ENCODE peak calls at places on chromosomes 13 and 19, in seven cellular contexts. One of them, this sample, is unnamed.

GRCh38 chr19:3950871-3951861 is 18.3 kb downstream of the NMRK2 start:
- DNase-seq in AG09319: no peak
- DNase-seq in astrocyte: no peak
- DNase-seq in fibroblast of pulmonary artery: no peak
- DNase-seq in neural progenitor cell: no peak
- DNase-seq in neural crest cell: no peak
- DNase-seq in GM20000: peak
- DNase-seq in this sample: no peak

GRCh38 chr19:35708391-35708790 is 4.0 kb downstream of the ZBTB32 start:
- DNase-seq in AG09319: no peak
- DNase-seq in astrocyte: no peak
- DNase-seq in fibroblast of pulmonary artery: no peak
- DNase-seq in neural progenitor cell: no peak
- DNase-seq in neural crest cell: no peak
- DNase-seq in GM20000: no peak
- DNase-seq in this sample: no peak

GRCh38 chr13:51803018-51803417 is 945 bp downstream of the DHRS12 start:
- DNase-seq in AG09319: no peak
- DNase-seq in astrocyte: no peak
- DNase-seq in fibroblast of pulmonary artery: no peak
- DNase-seq in neural progenitor cell: peak
- DNase-seq in neural crest cell: no peak
- DNase-seq in GM20000: no peak
- DNase-seq in this sample: no peak

GRCh38 chr19:30743702-30744101 is 371.5 kb downstream of the ZNF536 start:
- DNase-seq in AG09319: no peak
- DNase-seq in astrocyte: no peak
- DNase-seq in fibroblast of pulmonary artery: no peak
- DNase-seq in neural progenitor cell: no peak
- DNase-seq in neural crest cell: no peak
- DNase-seq in GM20000: no peak
- DNase-seq in this sample: no peak

GRCh38 chr13:99403458-99403971 is 96.3 kb upstream of the GPR183 start:
- DNase-seq in AG09319: no peak
- DNase-seq in astrocyte: no peak
- DNase-seq in fibroblast of pulmonary artery: no peak
- DNase-seq in neural progenitor cell: no peak
- DNase-seq in neural crest cell: no peak
- DNase-seq in GM20000: no peak
- DNase-seq in this sample: no peak

GRCh38 chr13:100423375-100423774 is 165.2 kb downstream of the GGACT start:
- DNase-seq in AG09319: no peak
- DNase-seq in astrocyte: no peak
- DNase-seq in fibroblast of pulmonary artery: peak
- DNase-seq in neural progenitor cell: no peak
- DNase-seq in neural crest cell: no peak
- DNase-seq in GM20000: no peak
- DNase-seq in this sample: no peak

GRCh38 chr13:49635599-49636433 is 7.5 kb downstream of the ARL11 start:
- DNase-seq in AG09319: no peak
- DNase-seq in astrocyte: peak
- DNase-seq in fibroblast of pulmonary artery: peak
- DNase-seq in neural progenitor cell: no peak
- DNase-seq in neural crest cell: no peak
- DNase-seq in GM20000: peak
- DNase-seq in this sample: no peak

GRCh38 chr13:48158290-48158689 is 63.4 kb upstream of the MED4 start:
- DNase-seq in AG09319: no peak
- DNase-seq in astrocyte: no peak
- DNase-seq in fibroblast of pulmonary artery: no peak
- DNase-seq in neural progenitor cell: no peak
- DNase-seq in neural crest cell: no peak
- DNase-seq in GM20000: no peak
- DNase-seq in this sample: no peak

GRCh38 chr13:72864142-72865035 is 82.5 kb downstream of the PIBF1 start:
- DNase-seq in AG09319: no peak
- DNase-seq in astrocyte: peak
- DNase-seq in fibroblast of pulmonary artery: no peak
- DNase-seq in neural progenitor cell: no peak
- DNase-seq in neural crest cell: no peak
- DNase-seq in GM20000: peak
- DNase-seq in this sample: no peak

GRCh38 chr13:30982911-30983310 is 50.5 kb downstream of the TEX26 start:
- DNase-seq in AG09319: no peak
- DNase-seq in astrocyte: no peak
- DNase-seq in fibroblast of pulmonary artery: no peak
- DNase-seq in neural progenitor cell: no peak
- DNase-seq in neural crest cell: no peak
- DNase-seq in GM20000: no peak
- DNase-seq in this sample: no peak

GRCh38 chr13:113936166-113936565 is 37.7 kb downstream of the C13orf46 start:
- DNase-seq in AG09319: no peak
- DNase-seq in astrocyte: no peak
- DNase-seq in fibroblast of pulmonary artery: no peak
- DNase-seq in neural progenitor cell: no peak
- DNase-seq in neural crest cell: no peak
- DNase-seq in GM20000: no peak
- DNase-seq in this sample: no peak

GRCh38 chr19:5006201-5006600 is 37.3 kb downstream of the KDM4B start:
- DNase-seq in AG09319: no peak
- DNase-seq in astrocyte: no peak
- DNase-seq in fibroblast of pulmonary artery: peak
- DNase-seq in neural progenitor cell: no peak
- DNase-seq in neural crest cell: no peak
- DNase-seq in GM20000: no peak
- DNase-seq in this sample: no peak

DNA sequence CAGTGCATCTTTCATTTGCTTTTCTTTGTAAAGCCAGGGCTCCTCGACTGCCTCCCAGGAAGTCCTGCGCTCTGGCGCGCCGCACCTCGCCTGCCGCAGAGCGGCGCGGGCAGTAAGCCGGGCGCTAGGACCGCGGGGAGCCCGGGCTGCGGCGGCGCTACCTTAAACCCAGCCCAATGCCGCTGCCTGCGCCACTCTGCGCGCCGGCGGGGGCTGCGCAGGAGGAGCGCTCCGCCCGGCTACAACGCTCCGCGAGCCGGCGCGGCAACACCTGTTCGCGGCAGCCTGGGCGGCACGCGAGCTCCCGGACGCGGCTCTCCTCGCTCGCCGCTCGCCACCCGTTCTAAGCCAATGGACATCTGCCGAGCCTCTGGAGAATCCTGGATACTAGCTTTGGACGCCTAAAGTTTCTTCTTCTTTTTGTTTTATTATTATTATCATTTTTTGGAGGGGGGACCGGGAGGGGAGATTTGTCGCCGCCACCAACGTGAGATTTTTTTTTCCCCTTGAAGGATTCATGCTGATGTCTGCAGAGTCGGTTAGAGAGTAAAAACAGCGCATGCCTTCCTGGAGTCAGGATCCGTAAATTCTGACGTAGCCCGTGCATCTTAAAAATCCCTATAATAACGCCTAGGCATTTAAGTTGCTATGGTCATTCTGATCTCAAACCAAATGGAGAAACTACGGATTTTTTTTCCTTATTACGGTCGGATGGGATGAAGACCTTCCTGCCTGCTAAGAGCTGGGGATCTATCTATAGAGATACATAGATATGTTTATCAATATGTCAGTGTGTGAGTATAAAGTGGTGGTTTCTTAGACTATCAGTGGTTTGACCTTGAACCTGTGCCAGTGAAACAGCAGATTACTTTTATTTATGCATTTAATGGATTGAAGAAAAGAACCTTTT is at the start of gene FGF9:
- DNase-seq in AG09319: peak
- DNase-seq in astrocyte: peak
- DNase-seq in fibroblast of pulmonary artery: peak
- DNase-seq in neural progenitor cell: peak
- DNase-seq in neural crest cell: peak
- DNase-seq in GM20000: peak
- DNase-seq in this sample: peak
- TF ChIP-seq CTCF in AG09319: no peak
- TF ChIP-seq CTCF in astrocyte: no peak
- TF ChIP-seq CTCF in fibroblast of pulmonary artery: no peak
- TF ChIP-seq CTCF in neural progenitor cell: peak
- TF ChIP-seq CTCF in neural crest cell: no peak
- TF ChIP-seq CTCF in GM20000: no peak
- TF ChIP-seq CTCF in this sample: no peak

GRCh38 chr19:48303367-48303766 is 22.0 kb upstream of the EMP3 start:
- DNase-seq in AG09319: no peak
- DNase-seq in astrocyte: no peak
- DNase-seq in fibroblast of pulmonary artery: no peak
- DNase-seq in neural progenitor cell: no peak
- DNase-seq in neural crest cell: no peak
- DNase-seq in GM20000: no peak
- DNase-seq in this sample: no peak

GRCh38 chr19:48311384-48311783 is 14.0 kb upstream of the EMP3 start:
- DNase-seq in AG09319: no peak
- DNase-seq in astrocyte: no peak
- DNase-seq in fibroblast of pulmonary artery: no peak
- DNase-seq in neural progenitor cell: no peak
- DNase-seq in neural crest cell: no peak
- DNase-seq in GM20000: no peak
- DNase-seq in this sample: no peak

GRCh38 chr19:48303866-48304265 is 21.5 kb upstream of the EMP3 start:
- DNase-seq in AG09319: no peak
- DNase-seq in astrocyte: no peak
- DNase-seq in fibroblast of pulmonary artery: no peak
- DNase-seq in neural progenitor cell: no peak
- DNase-seq in neural crest cell: no peak
- DNase-seq in GM20000: no peak
- DNase-seq in this sample: no peak

GRCh38 chr19:48310227-48310626 is 15.1 kb upstream of the EMP3 start:
- DNase-seq in AG09319: no peak
- DNase-seq in astrocyte: no peak
- DNase-seq in fibroblast of pulmonary artery: no peak
- DNase-seq in neural progenitor cell: no peak
- DNase-seq in neural crest cell: no peak
- DNase-seq in GM20000: no peak
- DNase-seq in this sample: no peak

DNA sequence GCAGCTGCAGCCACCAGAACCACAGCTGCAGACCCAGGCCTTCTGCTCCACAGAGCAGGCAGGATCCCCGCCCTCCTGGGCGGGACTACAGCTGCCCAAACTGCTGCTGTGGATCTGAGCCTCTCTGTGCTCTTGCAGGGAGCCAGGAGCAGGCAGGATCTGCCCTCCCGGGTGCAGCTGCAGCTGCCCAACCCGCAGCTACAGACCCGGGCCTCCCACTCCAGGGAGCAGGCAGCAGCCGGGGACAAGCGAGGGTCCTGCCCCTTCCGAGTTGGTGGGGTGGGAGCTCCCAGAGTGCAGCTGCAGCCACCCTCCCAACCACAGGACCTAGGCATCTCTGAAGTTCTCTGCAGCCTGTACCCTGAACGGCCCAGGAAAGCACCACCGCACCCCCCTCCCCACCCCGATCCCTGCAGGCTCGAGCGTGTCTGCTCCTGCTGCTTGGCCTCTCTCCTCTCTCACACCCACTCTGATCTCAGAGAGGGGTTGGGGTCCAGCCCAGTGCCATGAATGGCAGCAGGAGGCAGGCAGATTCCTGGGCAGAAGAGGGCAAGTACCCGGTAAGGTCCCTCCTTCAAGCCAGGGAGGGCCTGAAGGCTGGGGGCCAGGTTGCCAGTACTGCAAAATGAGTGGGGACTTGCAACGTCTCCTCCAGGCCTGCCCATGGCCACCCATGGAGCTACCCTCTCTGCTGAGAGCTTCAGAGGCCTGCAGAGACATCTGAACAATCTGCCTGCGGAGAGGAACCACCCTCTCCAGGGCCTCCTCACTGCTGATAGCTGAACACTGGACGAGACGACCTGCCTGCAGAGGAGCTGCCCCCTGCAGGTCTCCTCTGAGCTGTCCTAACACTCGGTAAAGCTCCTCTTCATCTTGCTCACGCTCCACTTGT is 16.4 kb upstream of the EMP3 start:
- DNase-seq in AG09319: no peak
- DNase-seq in astrocyte: no peak
- DNase-seq in fibroblast of pulmonary artery: peak
- DNase-seq in neural progenitor cell: peak
- DNase-seq in neural crest cell: no peak
- DNase-seq in GM20000: no peak
- DNase-seq in this sample: no peak
- TF ChIP-seq CTCF in AG09319: peak
- TF ChIP-seq CTCF in astrocyte: no peak
- TF ChIP-seq CTCF in fibroblast of pulmonary artery: peak
- TF ChIP-seq CTCF in neural progenitor cell: peak
- TF ChIP-seq CTCF in neural crest cell: peak
- TF ChIP-seq CTCF in GM20000: no peak
- TF ChIP-seq CTCF in this sample: peak

DNA sequence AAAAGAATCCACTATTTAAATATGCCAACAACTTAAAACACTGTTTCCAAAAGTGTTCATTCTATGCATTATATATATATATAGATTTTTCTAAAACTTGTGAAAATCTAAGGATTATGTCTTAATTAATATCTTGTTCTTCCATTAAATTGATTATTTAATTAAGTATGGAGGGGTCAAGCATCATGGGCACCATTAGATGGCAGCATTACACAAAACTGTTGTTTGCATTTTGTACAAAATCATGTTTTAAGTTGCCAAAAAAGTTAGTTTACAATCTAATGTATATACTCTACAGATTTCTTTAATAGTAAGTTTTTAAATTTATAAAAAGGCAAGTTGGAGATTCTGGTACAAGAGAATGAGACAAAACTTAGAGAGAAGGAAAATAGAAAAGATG is 213.2 kb upstream of the EDNRB start:
- DNase-seq in AG09319: no peak
- DNase-seq in astrocyte: no peak
- DNase-seq in fibroblast of pulmonary artery: peak
- DNase-seq in neural progenitor cell: no peak
- DNase-seq in neural crest cell: no peak
- DNase-seq in GM20000: no peak
- DNase-seq in this sample: no peak
- TF ChIP-seq CTCF in AG09319: peak
- TF ChIP-seq CTCF in astrocyte: peak
- TF ChIP-seq CTCF in fibroblast of pulmonary artery: peak
- TF ChIP-seq CTCF in neural progenitor cell: peak
- TF ChIP-seq CTCF in neural crest cell: peak
- TF ChIP-seq CTCF in GM20000: peak
- TF ChIP-seq CTCF in this sample: peak

DNA sequence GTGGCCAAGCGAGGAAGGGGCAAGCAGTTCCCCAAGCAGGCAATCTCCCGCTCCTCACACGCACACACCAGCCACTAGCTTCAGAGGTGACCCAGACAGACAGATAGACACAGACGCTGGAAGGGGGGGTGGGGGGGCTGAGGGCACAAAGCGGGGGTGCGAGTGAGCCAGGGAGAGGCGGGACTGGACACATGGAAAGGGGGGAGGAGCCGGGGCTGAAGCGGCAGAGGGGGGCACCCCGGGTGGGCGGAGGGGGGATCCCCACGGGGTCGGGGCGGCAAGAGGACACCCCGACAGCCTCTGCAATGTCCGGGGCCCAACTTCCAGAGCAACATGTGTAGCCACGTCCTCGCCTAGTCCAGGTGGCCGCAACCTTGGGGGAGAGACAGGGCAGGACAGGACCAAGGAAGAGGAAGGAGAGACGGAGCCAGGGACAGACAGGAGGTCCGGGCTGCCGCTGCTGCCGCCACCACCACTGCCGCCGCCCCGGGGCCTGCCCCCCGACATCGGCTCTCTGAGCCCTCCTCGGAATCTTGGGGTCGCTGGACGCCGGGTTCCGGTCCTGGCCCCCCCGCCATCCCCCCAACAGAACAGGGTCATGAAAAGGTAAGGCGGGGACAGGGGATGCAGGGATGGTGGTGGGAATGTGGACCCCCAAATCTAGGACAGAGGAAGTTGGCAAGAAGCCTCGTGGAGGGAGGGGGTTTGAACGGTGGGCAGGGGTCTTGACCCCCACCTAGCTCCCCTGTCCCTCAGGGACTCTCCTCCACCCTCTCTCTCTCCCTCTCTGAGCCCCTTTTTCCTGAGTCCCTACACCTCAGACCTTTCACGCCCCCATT is 1.1 kb downstream of the GRIN2D start:
- DNase-seq in AG09319: no peak
- DNase-seq in astrocyte: no peak
- DNase-seq in fibroblast of pulmonary artery: no peak
- DNase-seq in neural progenitor cell: no peak
- DNase-seq in neural crest cell: no peak
- DNase-seq in GM20000: no peak
- DNase-seq in this sample: no peak
- TF ChIP-seq CTCF in AG09319: no peak
- TF ChIP-seq CTCF in astrocyte: no peak
- TF ChIP-seq CTCF in fibroblast of pulmonary artery: no peak
- TF ChIP-seq CTCF in neural progenitor cell: no peak
- TF ChIP-seq CTCF in neural crest cell: no peak
- TF ChIP-seq CTCF in GM20000: no peak
- TF ChIP-seq CTCF in this sample: no peak

This sample was measured in progenitor cell of endocrine pancreas.